ENCODE peak calls at places on chromosomes 5 and 9, in eight cellular contexts. H is transverse colon, G is epithelial cell of esophagus, X is AG04450, C is astrocyte of the spinal cord, D is mucosa of descending colon, O is spleen, A is dorsolateral prefrontal cortex. T is an unnamed sample.

GRCh38 chr5:14071433-14071832 is 71.7 kb upstream of the TRIO start:
- DNase-seq in H (no peak), G (peak; percentile 46), X (no peak), C (no peak), D (no peak), O (no peak), A (no peak), T (no peak)

GRCh38 chr5:158880514-158881001 is 219.2 kb downstream of the EBF1 start:
- DNase-seq in H (no peak), G (peak; percentile 8), X (no peak), C (peak; percentile 35), D (no peak), O (no peak), A (no peak), T (no peak)

GRCh38 chr5:52995095-52995494 is 5.9 kb downstream of the ITGA2 start:
- DNase-seq in H (no peak), G (no peak), X (no peak), C (no peak), D (no peak), O (no peak), A (no peak), T (no peak)

GRCh38 chr9:87464110-87464991 is 33.3 kb upstream of the DAPK1 start:
- DNase-seq in H (no peak), G (peak; percentile 26), X (no peak), C (no peak), D (no peak), O (no peak), A (no peak), T (no peak)

GRCh38 chr9:7844283-7844682 is 44.7 kb upstream of the DMAC1 start:
- DNase-seq in H (no peak), G (peak; percentile 41), X (no peak), C (peak; percentile 7), D (no peak), O (no peak), A (no peak), T (no peak)

GRCh38 chr5:77981820-77982219 is 205.7 kb upstream of the TBCA start:
- DNase-seq in H (no peak), G (no peak), X (no peak), C (no peak), D (no peak), O (no peak), A (no peak), T (no peak)

GRCh38 chr5:167936944-167937627 is 354.4 kb upstream of the WWC1 start:
- DNase-seq in H (no peak), G (no peak), X (no peak), C (no peak), D (no peak), O (no peak), A (no peak), T (no peak)

GRCh38 chr5:146877783-146878470 is 630 bp downstream of the PPP2R2B start:
- DNase-seq in H (no peak), G (peak; percentile 16), X (no peak), C (peak; percentile 23), D (peak; percentile 22), O (peak; percentile 82), A (peak; percentile 72), T (no peak)

GRCh38 chr5:141618030-141618803 is 583 bp downstream of the DIAPH1 start:
- DNase-seq in H (peak; percentile 71), G (peak; percentile 80), X (no peak), C (peak; percentile 32), D (peak; percentile 76), O (peak; percentile 83), A (no peak), T (peak; percentile 88)

GRCh38 chr5:124102491-124102890 is 590.5 kb downstream of the CSNK1G3 start:
- DNase-seq in H (no peak), G (peak; percentile 4), X (no peak), C (peak; percentile 9), D (no peak), O (no peak), A (no peak), T (no peak)

GRCh38 chr9:121865884-121866283 is 214.4 kb downstream of the DAB2IP start:
- DNase-seq in H (no peak), G (no peak), X (no peak), C (no peak), D (no peak), O (no peak), A (no peak), T (no peak)

GRCh38 chr5:32170303-32171170 is 3.6 kb downstream of the GOLPH3 start:
- DNase-seq in H (no peak), G (peak; percentile 65), X (peak; percentile 87), C (peak; percentile 69), D (no peak), O (no peak), A (no peak), T (no peak)

GRCh38 chr5:173484569-173484968 is 131.9 kb downstream of the BOD1 start:
- DNase-seq in H (no peak), G (no peak), X (no peak), C (no peak), D (no peak), O (no peak), A (no peak), T (no peak)

GRCh38 chr5:163867738-163868137 is 362.3 kb downstream of the MAT2B start:
- DNase-seq in H (no peak), G (no peak), X (no peak), C (peak; percentile 18), D (no peak), O (no peak), A (no peak), T (no peak)

GRCh38 chr5:140114341-140115185 is 654 bp downstream of the PURA start:
- DNase-seq in H (peak; percentile 71), G (peak; percentile 60), X (no peak), C (peak; percentile 66), D (peak; percentile 81), O (peak; percentile 95), A (peak; percentile 32), T (peak; percentile 70)

GRCh38 chr5:140115186-140115500 is 1.2 kb downstream of the PURA start:
- DNase-seq in H (no peak), G (no peak), X (no peak), C (no peak), D (no peak), O (no peak), A (no peak), T (no peak)

GRCh38 chr5:140113180-140113698 is 670 bp upstream of the PURA start:
- DNase-seq in H (peak; percentile 21), G (no peak), X (no peak), C (no peak), D (peak; percentile 57), O (no peak), A (peak; percentile 30), T (no peak)

GRCh38 chr5:140112685-140113179 is 1.2 kb upstream of the PURA start:
- DNase-seq in H (no peak), G (no peak), X (no peak), C (peak; percentile 13), D (no peak), O (no peak), A (no peak), T (no peak)

DNA sequence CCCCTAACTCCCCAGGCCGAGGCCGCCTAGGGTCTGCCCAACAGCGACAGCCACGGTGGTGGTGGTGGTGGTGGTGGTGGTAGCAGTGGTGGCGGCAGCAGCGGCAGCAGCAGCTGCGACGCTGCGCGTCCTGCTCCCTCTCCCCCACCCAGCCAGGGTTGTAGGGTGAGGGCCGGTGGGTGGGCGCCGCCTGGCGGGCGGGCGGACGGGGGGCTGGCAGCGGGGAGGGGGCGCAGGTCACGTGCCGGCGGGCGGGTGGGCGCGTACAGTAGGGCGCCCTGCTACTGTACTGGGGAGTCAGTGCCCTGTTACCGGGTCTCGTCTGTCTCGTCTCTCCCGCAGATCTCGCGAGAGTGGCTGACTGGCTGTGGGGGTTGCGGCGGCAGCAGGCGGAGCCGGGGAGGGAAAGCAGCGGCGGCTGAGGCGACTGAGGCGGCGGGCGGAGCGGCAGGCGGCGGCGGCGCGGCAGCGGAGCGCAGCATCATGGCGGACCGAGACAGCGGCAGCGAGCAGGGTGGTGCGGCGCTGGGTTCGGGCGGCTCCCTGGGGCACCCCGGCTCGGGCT is at the start of gene PURA:
- DNase-seq in H (peak; percentile 97), G (peak; percentile 96), X (peak; percentile 85), C (peak; percentile 91), D (peak; percentile 98), O (peak; percentile 99), A (peak; percentile 91), T (peak; percentile 97)
- TF ChIP-seq CTCF in H (peak; percentile 23), G (no peak), X (no peak), C (no peak), D (no peak), O (no peak), A (peak; percentile 20), T (no peak)

GRCh38 chr9:12783767-12784460 is 9.1 kb downstream of the LURAP1L start:
- DNase-seq in H (no peak), G (peak; percentile 85), X (no peak), C (no peak), D (no peak), O (no peak), A (no peak), T (no peak)
- H3K4me3 ChIP-seq in H (no peak overlapping the region), G (no peak overlapping the region), X (no peak overlapping the region), C (no peak overlapping the region), D (no peak overlapping the region), O (no peak overlapping the region), A (no peak overlapping the region), T (no peak overlapping the region)

DNA sequence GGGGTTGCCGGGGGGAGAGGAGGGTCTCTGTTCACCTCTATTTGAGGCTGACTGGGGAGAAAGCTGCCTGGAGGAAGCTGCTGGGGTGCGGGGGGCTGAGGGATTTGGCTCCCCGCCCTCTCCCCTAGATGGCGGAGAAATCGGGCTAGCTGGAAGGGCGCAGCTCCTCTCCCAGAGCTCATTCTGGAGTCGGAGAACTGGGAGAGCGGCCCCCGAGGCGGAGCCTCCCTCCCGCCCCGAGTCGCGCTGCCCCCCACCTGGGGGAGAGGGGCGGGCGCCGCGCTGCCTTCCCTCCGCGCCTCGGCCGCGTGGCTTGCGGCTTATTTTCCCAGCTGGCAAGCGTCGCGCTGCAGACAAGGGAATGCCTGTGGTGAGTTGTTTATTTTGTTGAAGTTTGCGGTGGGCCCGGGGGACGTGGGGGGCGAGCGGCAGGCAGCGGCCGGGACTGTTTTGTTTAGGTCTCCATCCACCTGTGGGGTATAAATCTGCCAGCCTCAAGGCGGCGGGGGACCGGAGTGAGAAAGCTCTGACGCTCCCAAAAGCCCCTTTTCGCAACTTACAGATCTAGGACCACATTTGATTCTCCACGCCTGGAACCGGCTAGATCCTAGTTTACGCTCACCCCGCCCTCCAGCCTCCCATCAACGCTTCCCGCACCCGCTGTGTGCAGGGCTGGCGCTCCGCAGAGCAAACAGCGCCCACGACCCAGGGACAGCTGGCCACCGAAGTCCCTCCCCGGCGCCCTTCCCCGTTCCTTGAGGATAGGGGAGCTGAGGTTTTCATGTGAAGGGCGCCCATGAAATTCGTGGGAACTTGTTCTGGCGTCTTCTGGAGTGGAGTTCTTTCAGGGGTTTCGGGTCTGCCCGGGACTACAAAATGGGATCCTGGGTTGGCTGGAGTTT is 4.0 kb upstream of the RGMB start:
- DNase-seq in H (peak; percentile 49), G (peak; percentile 53), X (peak; percentile 81), C (peak; percentile 88), D (peak; percentile 71), O (peak; percentile 83), A (peak; percentile 38), T (peak; percentile 38)
- TF ChIP-seq CTCF in H (no peak), G (no peak), X (peak; percentile 25), C (no peak), D (no peak), O (no peak), A (peak; percentile 30), T (no peak)

DNA sequence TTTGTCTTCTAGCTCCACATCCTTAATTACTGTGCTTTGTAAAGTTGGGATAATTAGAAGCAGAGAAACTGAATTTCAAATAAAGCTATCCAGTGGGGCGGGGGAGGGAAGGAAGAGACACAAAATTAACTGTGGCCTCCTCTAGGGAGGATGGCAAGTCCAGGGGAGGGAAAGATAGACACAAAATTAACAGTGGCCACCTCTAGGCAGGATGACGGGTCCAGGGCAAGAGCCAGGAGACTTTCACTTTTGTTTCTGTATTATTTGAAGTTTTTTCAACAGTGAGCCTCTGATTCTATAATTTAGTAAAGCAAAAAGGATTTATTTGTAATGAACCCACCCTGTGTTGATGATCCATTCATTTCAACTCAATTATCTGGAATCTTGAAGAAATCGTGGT is 335.9 kb downstream of the MSX2 start:
- DNase-seq in H (no peak), G (no peak), X (no peak), C (no peak), D (no peak), O (no peak), A (no peak), T (no peak)
- H3K4me3 ChIP-seq in H (no peak overlapping the region), G (no peak overlapping the region), X (peak overlapping the region; percentile 29), C (peak overlapping the region; percentile 12), D (no peak overlapping the region), O (peak overlapping the region; percentile 29), A (peak overlapping the region; percentile 38), T (no peak overlapping the region)

T was measured in stomach.